ENCODE peak calls at places on chromosomes 1 and 21, in seven cellular contexts. S is T follicular helper cell; Y is activated T-helper 9 cell treated with anti-CD3 and anti-CD28 coated beads, Interleukin-2, amount 50 U/mL, for 16 hours; W is BE2C; K is neural progenitor cell; Q is NCI-H1092 treated with DMSO at 0.1 percent for 48 hours; T is Peyer's patch. R is an unnamed sample.

GRCh38 chr1:229032455-229032854 is 238.5 kb upstream of the RAB4A start:
- DNase-seq in Q (no peak), S (no peak), W (no peak), T (no peak), K (no peak), Y (no peak), R (no peak)

GRCh38 chr1:1748686-1749321 is 24.6 kb upstream of the CDK11A start:
- DNase-seq in Q (no peak), T (no peak), S (no peak), Y (no peak), W (no peak), K (no peak), R (no peak)

GRCh38 chr1:209618756-209619420 is 33.3 kb downstream of the LAMB3 start:
- DNase-seq in K (no peak), Y (no peak), S (no peak), Q (no peak), T (peak; percentile 45), W (no peak), R (no peak)

GRCh38 chr1:40582121-40582520 is 50.7 kb downstream of the ZNF684 start:
- DNase-seq in Y (no peak), Q (no peak), W (no peak), T (no peak), S (no peak), K (no peak), R (no peak)

GRCh38 chr21:46269466-46269865 is 15.9 kb downstream of the MCM3AP start:
- DNase-seq in Y (no peak), T (no peak), K (no peak), W (no peak), Q (no peak), S (no peak), R (no peak)

GRCh38 chr21:39385299-39386145 is 36.6 kb upstream of the HMGN1 start:
- DNase-seq in Y (peak; percentile 24), W (peak; percentile 90), K (no peak), T (peak; percentile 90), Q (peak; percentile 68), S (no peak), R (peak; percentile 31)

GRCh38 chr1:175221548-175222175 is 29.1 kb upstream of the KIAA0040 start:
- DNase-seq in K (peak; percentile 60), S (no peak), Y (no peak), T (no peak), Q (no peak), W (no peak), R (no peak)

GRCh38 chr1:51648180-51649109 is 31.6 kb downstream of the OSBPL9 start:
- DNase-seq in Q (no peak), S (no peak), T (peak; percentile 76), K (peak; percentile 45), W (peak; percentile 80), Y (no peak), R (no peak)

GRCh38 chr1:25026757-25027450 is 96.8 kb upstream of the RUNX3 start:
- DNase-seq in Q (no peak), S (no peak), Y (no peak), W (no peak), K (no peak), T (no peak), R (no peak)

GRCh38 chr1:20134995-20135394 is 4.1 kb upstream of the PLA2G2F start:
- DNase-seq in Q (no peak), T (no peak), S (no peak), W (no peak), Y (no peak), K (no peak), R (no peak)

GRCh38 chr1:107056426-107057196 is at the start of gene PRMT6:
- DNase-seq in Q (peak; percentile 86), W (peak; percentile 92), S (peak; percentile 72), T (peak; percentile 92), Y (peak; percentile 72), K (peak; percentile 91), R (peak; percentile 63)

GRCh38 chr1:201888282-201889033 is at the start of gene SHISA4:
- DNase-seq in Y (no peak), T (peak; percentile 62), K (peak; percentile 70), Q (peak; percentile 41), S (no peak), W (peak; percentile 36), R (no peak)

GRCh38 chr1:90835172-90835660 is 118.1 kb upstream of the BARHL2 start:
- DNase-seq in T (no peak), W (no peak), Q (no peak), S (no peak), Y (no peak), K (peak; percentile 65), R (no peak)

GRCh38 chr1:199859525-199859924 is 168.0 kb upstream of the NR5A2 start:
- DNase-seq in T (no peak), K (no peak), Q (peak; percentile 6), W (no peak), S (no peak), Y (no peak), R (no peak)

GRCh38 chr1:164092603-164093353 is 466.2 kb upstream of the PBX1 start:
- DNase-seq in Y (no peak), Q (no peak), T (peak; percentile 42), W (peak; percentile 35), K (no peak), S (no peak), R (no peak)

GRCh38 chr1:106956721-106957120 is 99.8 kb upstream of the PRMT6 start:
- DNase-seq in Y (no peak), T (no peak), S (no peak), K (no peak), Q (no peak), W (no peak), R (no peak)

GRCh38 chr1:161088587-161089110 is 709 bp downstream of the NECTIN4 start:
- DNase-seq in S (no peak), Q (no peak), W (no peak), Y (no peak), K (no peak), T (peak; percentile 45), R (no peak)

GRCh38 chr1:53330819-53331218 is 2.9 kb upstream of the LRP8 start:
- DNase-seq in Y (no peak), K (no peak), T (peak; percentile 40), W (no peak), Q (no peak), S (no peak), R (peak; percentile 4)

GRCh38 chr1:242147096-242147976 is 148.4 kb upstream of the MAP1LC3C start:
- DNase-seq in S (no peak), T (no peak), Q (no peak), W (no peak), Y (no peak), K (peak; percentile 15), R (no peak)

GRCh38 chr1:55815745-55816455 is 600.7 kb upstream of the USP24 start:
- DNase-seq in K (no peak), S (no peak), T (no peak), W (no peak), Q (no peak), Y (no peak), R (no peak)

GRCh38 chr1:45802343-45803298 is 791 bp upstream of the MAST2 start:
- DNase-seq in Q (peak; percentile 87), W (peak; percentile 75), T (peak; percentile 80), Y (no peak), S (no peak), K (peak; percentile 38), R (no peak)